ENCODE peak calls at places on chromosomes 13 and 19, in four cellular contexts. N is GM12878, H is K562, S is HL-60. V is an unnamed sample.

GRCh38 chr19:34228347-34228746 is 26.0 kb upstream of the GARRE1 start:
- DNase-seq in N (no peak), H (no peak), S (no peak), V (no peak)

GRCh38 chr19:3849092-3849491 is 19.7 kb downstream of the ZFR2 start:
- DNase-seq in N (no peak), H (peak), S (peak), V (peak)

GRCh38 chr13:26017196-26017921 is 34.5 kb downstream of the SHISA2 start:
- DNase-seq in N (no peak), H (no peak), S (no peak), V (no peak)

GRCh38 chr13:99063952-99064351 is 86.1 kb upstream of the DOCK9 start:
- DNase-seq in N (no peak), H (no peak), S (no peak), V (no peak)

GRCh38 chr13:100124265-100124664 is 35.4 kb downstream of the PCCA start:
- DNase-seq in N (no peak), H (no peak), S (no peak), V (no peak)

GRCh38 chr13:100836696-100837095 is 162.1 kb upstream of the TMTC4 start:
- DNase-seq in N (no peak), H (no peak), S (no peak), V (no peak)

GRCh38 chr13:50911051-50911690 is 1.6 kb downstream of the RNASEH2B start:
- DNase-seq in N (no peak), H (peak), S (peak), V (no peak)

GRCh38 chr13:90696254-90696653 is 651.2 kb upstream of the MIR17HG start:
- DNase-seq in N (no peak), H (no peak), S (no peak), V (no peak)

GRCh38 chr13:28001837-28002473 is 13.5 kb upstream of the URAD start:
- DNase-seq in N (no peak), H (no peak), S (no peak), V (no peak)

GRCh38 chr19:33468361-33469170 is 53.0 kb downstream of the PEPD start:
- DNase-seq in N (no peak), H (no peak), S (no peak), V (no peak)

GRCh38 chr19:17404015-17404414 is 1.4 kb downstream of the BST2 start:
- DNase-seq in N (no peak), H (peak), S (no peak), V (no peak)

GRCh38 chr19:54453921-54454780 is 5.2 kb downstream of the LENG8 start:
- DNase-seq in N (no peak), H (no peak), S (no peak), V (no peak)

GRCh38 chr13:50419896-50420295 is 404.7 kb downstream of the KCNRG start:
- DNase-seq in N (no peak), H (no peak), S (no peak), V (no peak)

GRCh38 chr13:113646921-113647340 is 11.1 kb downstream of the ATP4B start:
- DNase-seq in N (no peak), H (no peak), S (no peak), V (no peak)

GRCh38 chr13:41470187-41470586 is 12.8 kb downstream of the RGCC start:
- DNase-seq in N (no peak), H (no peak), S (no peak), V (no peak)

GRCh38 chr13:98500963-98501421 is 75.9 kb downstream of the STK24 start:
- DNase-seq in N (peak), H (no peak), S (no peak), V (peak)

GRCh38 chr13:79782541-79783216 is 301.7 kb downstream of the NDFIP2 start:
- DNase-seq in N (no peak), H (no peak), S (no peak), V (no peak)

GRCh38 chr13:114007566-114007965 is 33.7 kb upstream of the C13orf46 start:
- DNase-seq in N (no peak), H (no peak), S (no peak), V (no peak)

GRCh38 chr13:48994731-48995130 is 19.0 kb downstream of the FNDC3A start:
- DNase-seq in N (no peak), H (no peak), S (no peak), V (no peak)

GRCh38 chr19:8680676-8681344 is 17.8 kb downstream of the ACTL9 start:
- DNase-seq in N (no peak), H (no peak), S (no peak), V (no peak)

GRCh38 chr13:44904982-44905381 is 84.3 kb downstream of the NUFIP1 start:
- DNase-seq in N (no peak), H (no peak), S (no peak), V (no peak)

GRCh38 chr19:58033741-58034475 is at the start of gene ZSCAN1:
- DNase-seq in N (no peak), H (no peak), S (no peak), V (no peak)

GRCh38 chr19:46984077-46985010 is 35.3 kb upstream of the NPAS1 start:
- DNase-seq in N (no peak), H (no peak), S (peak), V (no peak)

GRCh38 chr13:97911311-97912138 is 42.0 kb upstream of the IPO5 start:
- DNase-seq in N (no peak), H (peak), S (no peak), V (no peak)

GRCh38 chr19:55117063-55117635 is 288 bp downstream of the PPP1R12C start:
- DNase-seq in N (no peak), H (no peak), S (no peak), V (no peak)

GRCh38 chr19:30784850-30785459 is 412.8 kb downstream of the ZNF536 start:
- DNase-seq in N (no peak), H (peak), S (peak), V (peak)

GRCh38 chr19:611506-611869 is 21.8 kb downstream of the HCN2 start:
- DNase-seq in N (no peak), H (no peak), S (no peak), V (no peak)

GRCh38 chr19:56162258-56162657 is 13.6 kb upstream of the GALP start:
- DNase-seq in N (no peak), H (peak), S (no peak), V (no peak)

GRCh38 chr13:112483299-112483698 is 104.7 kb downstream of the TUBGCP3 start:
- DNase-seq in N (no peak), H (no peak), S (no peak), V (no peak)

GRCh38 chr19:7994923-7995682 is 10.3 kb downstream of the ELAVL1 start:
- DNase-seq in N (no peak), H (no peak), S (no peak), V (no peak)

GRCh38 chr19:56348289-56348877 is 33.7 kb upstream of the ZSCAN5A start:
- DNase-seq in N (no peak), H (no peak), S (no peak), V (no peak)

GRCh38 chr19:11377756-11378155 is 3.3 kb downstream of the SWSAP1 start:
- DNase-seq in N (no peak), H (no peak), S (no peak), V (no peak)

GRCh38 chr19:3801412-3802096 is 15.4 kb upstream of the MATK start:
- DNase-seq in N (no peak), H (no peak), S (no peak), V (no peak)

GRCh38 chr13:65985632-65986031 is 1244.5 kb downstream of the PCDH9 start:
- DNase-seq in N (no peak), H (no peak), S (no peak), V (no peak)

GRCh38 chr19:58387338-58388174 is 487 bp downstream of the RPS5 start:
- DNase-seq in N (no peak), H (no peak), S (no peak), V (no peak)

GRCh38 chr13:71979616-71980015 is 112.6 kb upstream of the DACH1 start:
- DNase-seq in N (no peak), H (no peak), S (no peak), V (no peak)

GRCh38 chr13:67063036-67063435 is 167.1 kb downstream of the PCDH9 start:
- DNase-seq in N (no peak), H (no peak), S (no peak), V (no peak)

DNA sequence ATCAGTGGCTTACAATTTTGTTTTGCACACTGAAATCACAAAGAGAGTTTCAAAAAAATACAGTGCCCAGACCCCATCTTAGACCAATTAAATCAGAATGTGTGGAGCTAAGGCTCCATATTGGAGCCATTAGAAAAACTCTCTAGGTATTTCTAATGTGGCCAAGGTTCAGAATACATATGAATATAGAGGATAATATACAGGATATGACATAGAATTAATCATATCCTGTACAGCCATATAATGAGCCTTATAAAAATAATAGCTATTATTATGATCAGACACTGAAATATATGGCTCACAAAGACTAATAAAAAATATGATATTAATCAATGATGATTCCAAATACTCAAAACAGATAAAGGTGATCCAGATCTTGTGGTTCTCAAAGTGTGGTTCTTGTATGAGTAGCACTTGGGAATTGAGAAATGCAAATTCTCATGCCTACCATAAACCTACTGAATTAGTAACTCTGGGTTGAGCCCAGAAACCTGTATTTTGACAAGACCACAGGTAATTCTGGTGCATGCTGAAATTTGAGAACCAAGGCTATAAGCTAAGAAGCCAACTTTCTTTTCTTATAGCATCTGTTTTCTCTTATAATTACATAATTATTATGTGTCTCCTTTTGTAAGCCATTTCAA is 408.0 kb downstream of the DIAPH3 start:
- DNase-seq in N (no peak), H (no peak), S (no peak), V (no peak)
- TF ChIP-seq SPI1 in N (no peak), H (no peak), S (no peak), V (no peak)

DNA sequence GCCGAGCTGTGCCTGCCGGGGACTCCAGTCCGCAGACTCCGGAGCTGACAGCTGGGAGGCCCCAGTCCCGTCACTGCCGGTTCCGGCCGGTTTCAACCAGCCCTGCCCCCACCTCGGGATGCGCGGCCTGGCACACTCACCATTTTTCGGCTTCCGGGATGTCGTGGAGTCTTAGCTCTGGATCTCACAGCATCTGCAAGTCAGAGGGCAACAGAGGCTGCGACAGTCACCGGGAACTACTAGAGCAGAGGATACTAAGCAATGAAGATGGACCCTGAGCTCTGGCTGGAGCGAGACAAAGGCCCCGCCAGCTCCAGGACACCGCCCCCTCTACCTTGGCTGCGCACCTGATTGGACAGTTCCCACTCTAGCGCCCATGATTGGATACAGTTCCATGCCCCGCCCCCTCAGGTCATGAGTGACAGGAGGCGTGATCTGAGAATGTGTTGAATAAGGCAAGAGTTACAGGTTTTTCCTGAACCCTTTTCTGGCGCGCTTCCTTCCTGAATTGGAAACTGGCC is at the start of gene ZNF682:
- DNase-seq in N (no peak), H (peak), S (peak), V (peak)
- TF ChIP-seq SPI1 in N (no peak), H (no peak), S (no peak), V (no peak)

DNA sequence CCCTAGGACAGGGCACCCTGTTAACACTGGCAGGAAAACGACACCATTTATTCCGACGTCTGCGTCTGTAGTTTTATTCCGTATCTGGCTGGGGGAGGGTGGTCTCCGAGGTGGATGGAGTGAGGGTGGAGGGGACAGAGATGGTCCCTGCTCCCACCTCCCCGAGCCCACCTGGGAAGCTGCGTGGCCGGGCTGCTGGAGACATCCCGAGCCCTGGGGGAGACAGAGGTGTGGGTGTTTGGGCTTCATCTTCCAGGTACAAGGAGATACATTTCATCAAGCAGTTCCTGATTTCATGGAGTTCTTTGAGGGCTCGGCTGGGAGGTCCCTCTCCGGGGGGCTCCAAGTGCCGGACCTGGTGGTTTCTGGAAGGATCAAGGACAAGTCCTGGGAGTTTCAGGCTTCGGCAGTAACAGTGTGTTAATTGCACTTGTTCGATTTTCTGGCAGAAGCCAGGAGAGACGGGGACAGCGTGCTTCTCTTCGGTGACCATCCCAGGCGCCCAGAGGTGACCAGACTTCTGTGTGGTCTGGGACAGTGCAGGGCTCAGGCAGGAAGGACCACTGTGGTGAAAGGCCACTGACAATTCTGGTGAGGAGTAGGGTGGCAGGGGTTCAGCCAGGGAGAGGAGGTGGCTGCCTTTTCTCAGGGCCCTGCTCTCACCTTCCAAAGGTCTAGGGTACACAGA is 20.1 kb upstream of the MKNK2 start:
- DNase-seq in N (no peak), H (no peak), S (no peak), V (no peak)
- TF ChIP-seq SPI1 in N (no peak), H (no peak), S (no peak), V (no peak)

GRCh38 chr13:20401958-20402856 is 123.5 kb downstream of the CRYL1 start:
- DNase-seq in N (no peak), H (no peak), S (no peak), V (no peak)

GRCh38 chr13:20401586-20401957 is 124.1 kb downstream of the CRYL1 start:
- DNase-seq in N (no peak), H (no peak), S (no peak), V (no peak)

GRCh38 chr13:20399961-20400360 is 125.7 kb downstream of the CRYL1 start:
- DNase-seq in N (no peak), H (no peak), S (no peak), V (no peak)

GRCh38 chr13:20399515-20399914 is 126.1 kb downstream of the CRYL1 start:
- DNase-seq in N (no peak), H (no peak), S (no peak), V (no peak)

DNA sequence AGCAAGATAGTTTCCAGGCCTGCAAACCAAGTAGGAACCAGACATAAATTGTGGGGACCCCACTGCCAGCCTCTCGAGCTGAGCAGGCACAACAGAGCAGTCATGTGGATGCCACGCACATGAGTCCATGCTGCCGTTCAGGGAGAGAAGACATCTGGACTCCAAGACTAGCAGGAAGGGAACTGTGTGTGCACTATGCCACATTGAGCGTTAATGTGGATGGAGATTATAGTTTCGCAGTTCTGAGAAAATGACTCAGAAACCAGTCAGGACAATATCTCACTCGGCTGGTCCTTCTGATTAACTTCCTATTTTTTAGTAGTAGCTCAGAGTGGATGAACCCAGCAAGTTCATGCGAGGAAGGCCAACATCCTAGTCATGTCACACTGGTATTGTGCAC is 124.9 kb downstream of the CRYL1 start:
- DNase-seq in N (no peak), H (no peak), S (no peak), V (no peak)
- TF ChIP-seq SPI1 in N (no peak), H (no peak), S (no peak), V (no peak)

GRCh38 chr13:111202149-111202548 is 87.0 kb downstream of the ARHGEF7 start:
- DNase-seq in N (no peak), H (no peak), S (no peak), V (no peak)

GRCh38 chr13:111206148-111206547 is 91.0 kb downstream of the ARHGEF7 start:
- DNase-seq in N (no peak), H (no peak), S (no peak), V (no peak)

GRCh38 chr13:111202745-111203144 is 87.6 kb downstream of the ARHGEF7 start:
- DNase-seq in N (no peak), H (peak), S (peak), V (peak)

GRCh38 chr13:111203742-111204386 is 88.8 kb downstream of the ARHGEF7 start:
- DNase-seq in N (no peak), H (no peak), S (no peak), V (no peak)

GRCh38 chr13:111204438-111205177 is 89.5 kb downstream of the ARHGEF7 start:
- DNase-seq in N (no peak), H (peak), S (peak), V (no peak)
- TF ChIP-seq SPI1 in N (no peak), H (no peak), S (no peak), V (no peak)

DNA sequence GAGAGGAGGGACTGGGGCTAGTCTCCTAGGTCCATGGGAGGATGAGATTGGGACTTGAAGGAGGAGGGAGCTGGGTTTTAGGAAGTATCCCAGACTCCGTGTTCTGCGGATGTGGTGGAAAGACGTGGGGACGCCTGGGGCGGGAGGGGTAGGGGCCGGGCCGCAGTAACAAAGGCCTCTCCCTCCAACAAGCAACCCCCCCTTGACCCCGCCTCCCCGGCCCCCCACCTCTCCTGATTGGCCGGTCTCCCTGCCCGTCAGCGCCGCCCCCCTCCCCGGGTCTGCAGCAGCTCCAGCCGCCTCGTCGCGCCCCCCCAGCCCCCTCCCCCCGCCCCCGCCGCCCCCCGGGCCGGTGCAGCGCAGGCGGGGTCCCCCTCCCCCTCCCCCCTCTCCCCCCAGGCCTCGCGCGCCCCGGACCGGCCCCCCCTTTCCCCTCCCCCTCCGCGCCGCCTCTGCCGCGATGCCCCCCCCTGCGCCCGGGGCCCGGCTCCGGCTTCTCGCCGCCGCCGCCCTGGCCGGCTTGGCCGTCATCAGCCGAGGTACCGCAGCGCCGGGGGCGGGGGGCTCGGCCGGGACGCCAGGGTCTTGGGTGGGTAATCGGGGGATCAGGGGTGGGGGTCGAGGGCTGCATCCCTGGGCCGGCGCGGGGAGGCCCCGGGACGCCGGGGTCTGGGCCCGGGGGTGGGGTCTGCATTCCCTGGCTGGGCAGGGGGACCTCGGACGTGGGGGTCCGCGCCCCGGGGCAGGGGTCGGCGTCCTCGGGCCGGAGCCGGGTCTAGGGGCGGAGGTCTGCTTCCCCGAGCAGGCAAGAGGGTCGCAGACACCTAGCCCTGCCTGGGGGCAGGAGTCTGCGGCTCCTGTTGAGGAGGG is at the start of gene IGLON5:
- DNase-seq in N (no peak), H (peak), S (no peak), V (no peak)
- TF ChIP-seq SPI1 in N (no peak), H (no peak), S (no peak), V (no peak)

GRCh38 chr13:30108913-30109237 is 198.5 kb downstream of the KATNAL1 start:
- DNase-seq in N (no peak), H (no peak), S (no peak), V (no peak)

GRCh38 chr13:30109471-30110135 is 197.7 kb downstream of the KATNAL1 start:
- DNase-seq in N (no peak), H (no peak), S (no peak), V (no peak)

GRCh38 chr13:30111810-30112209 is 195.5 kb downstream of the KATNAL1 start:
- DNase-seq in N (no peak), H (no peak), S (no peak), V (no peak)

GRCh38 chr13:30108216-30108912 is 199.0 kb downstream of the KATNAL1 start:
- DNase-seq in N (no peak), H (no peak), S (no peak), V (no peak)

GRCh38 chr13:30110301-30111070 is 196.9 kb downstream of the KATNAL1 start:
- DNase-seq in N (no peak), H (no peak), S (no peak), V (no peak)
- TF ChIP-seq SPI1 in N (no peak), H (no peak), S (no peak), V (no peak)